ENCODE peak calls at places on chromosomes 12 and 14, in ten cellular contexts. J is sigmoid colon; U is CD8-positive, alpha-beta T cell; E is endothelial cell; W is cardiac fibroblast; V is GM12865; P is adrenal gland; C is AG09319; O is lung; T is left ventricle myocardium inferior. K is an unnamed sample.

GRCh38 chr12:26338574-26339572 is 143.5 kb downstream of the SSPN start:
- DNase-seq in U (no peak), W (peak), C (no peak), V (no peak), E (no peak), J (no peak), P (no peak), O (no peak), T (no peak), K (no peak)

GRCh38 chr12:57355734-57356133 is 75.1 kb downstream of the R3HDM2 start:
- DNase-seq in C (no peak), O (no peak), W (no peak), T (no peak), V (no peak), E (no peak), U (no peak), P (no peak), J (no peak), K (no peak)

GRCh38 chr12:129296636-129297035 is 443.4 kb downstream of the GLT1D1 start:
- DNase-seq in P (no peak), V (no peak), E (no peak), U (no peak), O (no peak), W (no peak), C (no peak), T (no peak), J (no peak), K (no peak)

GRCh38 chr12:93943766-93944165 is 204.6 kb upstream of the PLXNC1 start:
- DNase-seq in P (peak), C (peak), W (peak), V (no peak), E (no peak), O (no peak), J (no peak), U (no peak), T (no peak), K (no peak)

GRCh38 chr14:59870277-59871165 is at the start of gene RTN1:
- DNase-seq in C (no peak), E (peak), O (peak), T (peak), W (peak), U (no peak), V (peak), P (peak), J (peak), K (peak)

GRCh38 chr14:64727551-64728071 is 23.4 kb downstream of the PLEKHG3 start:
- DNase-seq in C (no peak), V (no peak), U (no peak), W (no peak), O (no peak), J (peak), P (no peak), E (no peak), T (peak), K (no peak)

GRCh38 chr12:120211243-120211903 is 10.5 kb upstream of the RPLP0 start:
- DNase-seq in W (no peak), T (no peak), C (no peak), V (no peak), P (no peak), U (no peak), J (no peak), E (no peak), O (no peak), K (no peak)

GRCh38 chr14:55807059-55807499 is 227.1 kb downstream of the KTN1 start:
- DNase-seq in W (peak), C (no peak), O (peak), T (peak), P (peak), V (peak), U (peak), J (peak), E (no peak), K (no peak)

GRCh38 chr14:75578099-75578785 is at the start of gene FLVCR2:
- DNase-seq in C (no peak), U (peak), E (peak), W (peak), P (peak), J (peak), V (peak), T (peak), O (peak), K (peak)

GRCh38 chr14:65502676-65503124 is 90.2 kb downstream of the FUT8 start:
- DNase-seq in T (no peak), W (peak), O (no peak), U (no peak), J (no peak), P (no peak), V (peak), C (no peak), E (no peak), K (no peak)

GRCh38 chr14:25048170-25049126 is 1.5 kb downstream of the STXBP6 start:
- DNase-seq in E (no peak), P (peak), T (peak), V (no peak), O (no peak), J (peak), C (no peak), U (no peak), W (peak), K (peak)

GRCh38 chr14:22982013-22982476 is 306 bp downstream of the AJUBA start:
- DNase-seq in J (no peak), U (no peak), C (no peak), T (no peak), W (no peak), O (no peak), E (peak), P (no peak), V (no peak), K (no peak)

GRCh38 chr12:98591209-98591608 is 2.3 kb upstream of the SLC25A3 start:
- DNase-seq in O (no peak), E (no peak), V (no peak), T (no peak), U (no peak), J (no peak), W (peak), C (no peak), P (no peak), K (no peak)

GRCh38 chr12:43786899-43787693 is 19.0 kb downstream of the TWF1 start:
- DNase-seq in P (no peak), T (no peak), J (no peak), E (no peak), C (peak), O (no peak), V (no peak), W (no peak), U (no peak), K (no peak)

GRCh38 chr14:90483551-90483950 is 86.7 kb downstream of the CALM1 start:
- DNase-seq in J (no peak), O (no peak), W (no peak), P (no peak), U (peak), C (no peak), V (no peak), E (no peak), T (no peak), K (no peak)

GRCh38 chr14:92846162-92846897 is 52.2 kb downstream of the GOLGA5 start:
- DNase-seq in O (no peak), V (peak), T (no peak), J (no peak), U (no peak), P (peak), W (peak), C (no peak), E (no peak), K (no peak)

GRCh38 chr14:24332094-24332983 is 2.5 kb downstream of the ADCY4 start:
- DNase-seq in V (peak), C (no peak), E (peak), P (peak), T (peak), O (peak), U (peak), J (peak), W (peak), K (peak)

GRCh38 chr14:49612671-49613070 is 7.8 kb downstream of the RPL36AL start:
- DNase-seq in T (no peak), W (no peak), J (no peak), U (no peak), E (no peak), V (no peak), O (no peak), C (no peak), P (no peak), K (no peak)

GRCh38 chr12:40502322-40502721 is 189.9 kb upstream of the CNTN1 start:
- DNase-seq in V (peak), W (no peak), C (no peak), J (no peak), O (no peak), T (no peak), E (no peak), U (no peak), P (no peak), K (no peak)

GRCh38 chr14:49505026-49505766 is 81.0 kb downstream of the RPS29 start:
- DNase-seq in V (no peak), E (no peak), U (no peak), J (no peak), C (no peak), W (no peak), O (no peak), T (no peak), P (no peak), K (no peak)

GRCh38 chr14:67241416-67242362 is at the start of gene PALS1:
- DNase-seq in W (peak), V (no peak), E (peak), C (peak), U (no peak), O (peak), P (peak), T (no peak), J (peak), K (no peak)

GRCh38 chr14:85601246-85601645 is 71.3 kb downstream of the FLRT2 start:
- DNase-seq in T (no peak), V (no peak), U (no peak), E (no peak), J (no peak), O (no peak), W (no peak), P (no peak), C (no peak), K (no peak)

GRCh38 chr14:23694085-23694975 is 58.2 kb downstream of the DHRS2 start:
- DNase-seq in J (no peak), P (no peak), C (peak), V (no peak), T (no peak), E (peak), O (no peak), W (peak), U (no peak), K (peak)

GRCh38 chr12:93766802-93767523 is 89.8 kb downstream of the CRADD start:
- DNase-seq in U (no peak), V (peak), W (peak), J (peak), O (no peak), E (no peak), C (no peak), P (peak), T (no peak), K (no peak)

GRCh38 chr12:17352164-17352563 is 737.8 kb downstream of the RERGL start:
- DNase-seq in P (no peak), U (no peak), T (no peak), C (no peak), V (no peak), E (no peak), O (no peak), J (no peak), W (no peak), K (no peak)
- TF ChIP-seq CTCF in P (no peak), U (no peak), T (no peak), C (no peak), V (no peak), E (peak), O (no peak), J (no peak), W (no peak), K (peak)

GRCh38 chr12:51217133-51217967 is 512 bp downstream of the POU6F1 start:
- DNase-seq in O (peak), E (peak), T (peak), W (peak), C (no peak), U (peak), P (peak), J (peak), V (peak), K (peak)
- TF ChIP-seq CTCF in O (no peak), E (peak), T (peak), W (no peak), C (peak), U (no peak), P (no peak), J (no peak), V (peak), K (no peak)

DNA sequence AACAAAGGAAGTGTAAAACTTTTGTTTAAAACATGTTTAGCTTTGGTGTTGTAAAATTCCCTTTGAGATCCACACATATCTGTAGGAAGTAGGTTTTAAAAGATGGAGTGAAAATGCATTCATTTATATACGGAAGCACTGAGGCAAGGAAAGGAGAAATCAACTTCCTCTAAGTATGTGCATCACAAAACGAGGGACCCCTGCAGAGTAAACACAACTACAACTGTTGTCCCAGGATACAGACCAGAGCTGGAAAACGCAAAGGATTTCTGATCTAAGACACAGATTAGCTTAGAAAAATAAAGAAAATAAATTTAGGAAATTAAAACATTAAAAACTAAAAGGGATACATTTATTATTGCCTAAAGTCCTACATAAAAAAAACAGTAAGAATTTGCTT is 297.6 kb downstream of the MED13L start:
- DNase-seq in U (no peak), E (no peak), C (no peak), J (no peak), T (no peak), W (no peak), P (no peak), V (no peak), O (no peak), K (no peak)
- TF ChIP-seq CTCF in U (no peak), E (no peak), C (no peak), J (no peak), T (no peak), W (no peak), P (no peak), V (no peak), O (no peak), K (no peak)

DNA sequence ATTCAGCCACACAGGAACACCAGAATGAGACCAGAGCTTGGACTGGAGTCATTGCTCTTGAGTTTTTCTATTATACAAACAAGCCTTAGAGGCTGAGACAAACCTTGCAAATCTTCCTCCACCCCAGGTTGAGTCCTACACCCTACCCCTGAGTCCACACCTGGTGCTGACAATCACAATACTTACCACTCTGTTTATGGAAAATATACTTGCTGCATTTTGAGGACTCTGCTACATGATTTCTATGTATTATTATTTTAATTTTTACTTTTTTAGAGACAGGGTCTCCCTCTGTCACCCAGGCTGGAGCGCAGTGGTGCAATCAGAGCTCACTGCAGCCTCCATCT is 101.4 kb downstream of the EGLN3 start:
- DNase-seq in W (no peak), C (no peak), J (no peak), O (no peak), U (no peak), E (no peak), T (no peak), P (no peak), V (no peak), K (no peak)
- TF ChIP-seq CTCF in W (no peak), C (no peak), J (no peak), O (no peak), U (no peak), E (no peak), T (no peak), P (no peak), V (no peak), K (peak)

GRCh38 chr12:124332068-124332672 is 37.3 kb downstream of the RFLNA start:
- DNase-seq in O (no peak), U (no peak), T (no peak), J (no peak), W (no peak), C (no peak), P (no peak), E (peak), V (no peak), K (no peak)
- TF ChIP-seq CTCF in O (no peak), U (no peak), T (peak), J (no peak), W (peak), C (peak), P (no peak), E (peak), V (no peak), K (peak)

GRCh38 chr12:31362115-31362758 is 36.3 kb upstream of the SINHCAF start:
- DNase-seq in W (no peak), U (no peak), T (no peak), E (no peak), C (no peak), J (no peak), V (peak), P (no peak), O (no peak), K (no peak)
- TF ChIP-seq CTCF in W (no peak), U (no peak), T (no peak), E (no peak), C (no peak), J (no peak), V (no peak), P (no peak), O (no peak), K (no peak)